ENCODE peak calls at places on chromosomes 7 and 10, in ten cellular contexts. One of them, this sample, is unnamed.

GRCh38 chr10:124677871-124678565 is 66.2 kb downstream of the FAM53B start:
- DNase-seq in nephron progenitor cell: no peak
- DNase-seq in OCI-LY7: no peak
- DNase-seq in prostate gland: no peak
- DNase-seq in fibroblast of pulmonary artery: peak
- DNase-seq in GM23338: no peak
- DNase-seq in RWPE1: no peak
- DNase-seq in foreskin keratinocyte: no peak
- DNase-seq in heart right ventricle: no peak
- DNase-seq in cardiac muscle cell: peak
- DNase-seq in this sample: no peak

GRCh38 chr10:118918689-118919088 is 110.8 kb upstream of the NANOS1 start:
- DNase-seq in GM23338: no peak
- DNase-seq in cardiac muscle cell: no peak
- DNase-seq in fibroblast of pulmonary artery: no peak
- DNase-seq in RWPE1: no peak
- DNase-seq in prostate gland: no peak
- DNase-seq in OCI-LY7: no peak
- DNase-seq in heart right ventricle: no peak
- DNase-seq in foreskin keratinocyte: no peak
- DNase-seq in nephron progenitor cell: no peak
- DNase-seq in this sample: peak

GRCh38 chr7:79329464-79329863 is 124.0 kb downstream of the MAGI2 start:
- DNase-seq in GM23338: no peak
- DNase-seq in fibroblast of pulmonary artery: no peak
- DNase-seq in nephron progenitor cell: no peak
- DNase-seq in heart right ventricle: no peak
- DNase-seq in prostate gland: no peak
- DNase-seq in cardiac muscle cell: no peak
- DNase-seq in RWPE1: no peak
- DNase-seq in OCI-LY7: no peak
- DNase-seq in foreskin keratinocyte: no peak
- DNase-seq in this sample: no peak

GRCh38 chr10:99431190-99431549 is 746 bp upstream of the GOT1 start:
- DNase-seq in GM23338: peak
- DNase-seq in nephron progenitor cell: peak
- DNase-seq in prostate gland: peak
- DNase-seq in heart right ventricle: peak
- DNase-seq in foreskin keratinocyte: no peak
- DNase-seq in OCI-LY7: peak
- DNase-seq in fibroblast of pulmonary artery: peak
- DNase-seq in cardiac muscle cell: peak
- DNase-seq in RWPE1: peak
- DNase-seq in this sample: peak

GRCh38 chr10:23413629-23414089 is 25.2 kb upstream of the OTUD1 start:
- DNase-seq in prostate gland: no peak
- DNase-seq in foreskin keratinocyte: no peak
- DNase-seq in cardiac muscle cell: no peak
- DNase-seq in RWPE1: no peak
- DNase-seq in GM23338: no peak
- DNase-seq in heart right ventricle: no peak
- DNase-seq in nephron progenitor cell: no peak
- DNase-seq in OCI-LY7: peak
- DNase-seq in fibroblast of pulmonary artery: no peak
- DNase-seq in this sample: no peak

GRCh38 chr10:98285416-98285815 is 17.4 kb upstream of the LOXL4 start:
- DNase-seq in cardiac muscle cell: no peak
- DNase-seq in OCI-LY7: no peak
- DNase-seq in foreskin keratinocyte: no peak
- DNase-seq in GM23338: no peak
- DNase-seq in fibroblast of pulmonary artery: no peak
- DNase-seq in RWPE1: no peak
- DNase-seq in nephron progenitor cell: no peak
- DNase-seq in prostate gland: no peak
- DNase-seq in heart right ventricle: no peak
- DNase-seq in this sample: no peak

GRCh38 chr7:132161231-132161915 is 414.9 kb downstream of the PLXNA4 start:
- DNase-seq in prostate gland: peak
- DNase-seq in GM23338: no peak
- DNase-seq in nephron progenitor cell: no peak
- DNase-seq in heart right ventricle: peak
- DNase-seq in RWPE1: no peak
- DNase-seq in cardiac muscle cell: peak
- DNase-seq in foreskin keratinocyte: no peak
- DNase-seq in fibroblast of pulmonary artery: peak
- DNase-seq in OCI-LY7: no peak
- DNase-seq in this sample: peak

GRCh38 chr10:17742918-17743317 is 9.1 kb upstream of the TMEM236 start:
- DNase-seq in foreskin keratinocyte: peak
- DNase-seq in GM23338: peak
- DNase-seq in cardiac muscle cell: peak
- DNase-seq in nephron progenitor cell: peak
- DNase-seq in RWPE1: peak
- DNase-seq in heart right ventricle: peak
- DNase-seq in prostate gland: peak
- DNase-seq in fibroblast of pulmonary artery: peak
- DNase-seq in OCI-LY7: peak
- DNase-seq in this sample: peak

GRCh38 chr10:35480150-35480549 is 125.0 kb upstream of the GJD4 start:
- DNase-seq in GM23338: peak
- DNase-seq in heart right ventricle: no peak
- DNase-seq in cardiac muscle cell: no peak
- DNase-seq in nephron progenitor cell: no peak
- DNase-seq in foreskin keratinocyte: no peak
- DNase-seq in fibroblast of pulmonary artery: no peak
- DNase-seq in OCI-LY7: no peak
- DNase-seq in RWPE1: no peak
- DNase-seq in prostate gland: no peak
- DNase-seq in this sample: no peak

DNA sequence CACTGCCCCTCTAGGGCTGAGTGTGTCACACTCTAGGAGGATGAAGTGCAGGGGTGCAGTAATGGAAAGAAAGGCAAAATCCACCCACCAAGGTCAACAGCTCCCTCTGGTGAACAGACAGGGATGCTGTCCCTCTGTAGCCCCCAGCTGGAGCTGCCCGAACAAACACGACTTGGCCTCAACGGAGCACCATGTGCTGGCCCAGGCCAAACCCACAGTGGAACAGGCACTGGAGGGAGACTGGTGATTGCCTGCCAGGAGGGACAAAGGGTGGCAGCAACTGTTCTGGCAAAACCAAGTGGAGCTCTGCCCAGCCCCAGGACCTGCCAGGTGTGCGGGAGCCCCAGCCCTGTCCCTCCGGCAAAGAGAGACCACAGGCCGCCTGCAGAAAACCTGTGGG is 20.7 kb downstream of the PDIA4 start:
- DNase-seq in RWPE1: no peak
- DNase-seq in prostate gland: no peak
- DNase-seq in GM23338: no peak
- DNase-seq in foreskin keratinocyte: no peak
- DNase-seq in nephron progenitor cell: no peak
- DNase-seq in fibroblast of pulmonary artery: no peak
- DNase-seq in cardiac muscle cell: no peak
- DNase-seq in OCI-LY7: no peak
- DNase-seq in heart right ventricle: no peak
- DNase-seq in this sample: no peak
- TF ChIP-seq CTCF in RWPE1: no peak
- TF ChIP-seq CTCF in prostate gland: no peak
- TF ChIP-seq CTCF in GM23338: peak
- TF ChIP-seq CTCF in foreskin keratinocyte: peak
- TF ChIP-seq CTCF in nephron progenitor cell: no peak
- TF ChIP-seq CTCF in fibroblast of pulmonary artery: peak
- TF ChIP-seq CTCF in cardiac muscle cell: peak
- TF ChIP-seq CTCF in OCI-LY7: peak
- TF ChIP-seq CTCF in heart right ventricle: no peak
- TF ChIP-seq CTCF in this sample: peak

GRCh38 chr7:48402721-48403120 is 231.5 kb downstream of the ABCA13 start:
- DNase-seq in GM23338: no peak
- DNase-seq in cardiac muscle cell: no peak
- DNase-seq in nephron progenitor cell: no peak
- DNase-seq in fibroblast of pulmonary artery: no peak
- DNase-seq in OCI-LY7: no peak
- DNase-seq in heart right ventricle: no peak
- DNase-seq in RWPE1: no peak
- DNase-seq in prostate gland: no peak
- DNase-seq in foreskin keratinocyte: no peak
- DNase-seq in this sample: no peak
- TF ChIP-seq CTCF in GM23338: no peak
- TF ChIP-seq CTCF in cardiac muscle cell: no peak
- TF ChIP-seq CTCF in nephron progenitor cell: no peak
- TF ChIP-seq CTCF in fibroblast of pulmonary artery: no peak
- TF ChIP-seq CTCF in OCI-LY7: no peak
- TF ChIP-seq CTCF in heart right ventricle: no peak
- TF ChIP-seq CTCF in RWPE1: no peak
- TF ChIP-seq CTCF in prostate gland: no peak
- TF ChIP-seq CTCF in foreskin keratinocyte: no peak
- TF ChIP-seq CTCF in this sample: no peak

GRCh38 chr7:50982626-50983025 is 199.9 kb upstream of the GRB10 start:
- DNase-seq in GM23338: peak
- DNase-seq in RWPE1: no peak
- DNase-seq in prostate gland: no peak
- DNase-seq in nephron progenitor cell: no peak
- DNase-seq in cardiac muscle cell: no peak
- DNase-seq in fibroblast of pulmonary artery: no peak
- DNase-seq in heart right ventricle: no peak
- DNase-seq in OCI-LY7: no peak
- DNase-seq in foreskin keratinocyte: no peak
- DNase-seq in this sample: peak
- TF ChIP-seq CTCF in GM23338: peak
- TF ChIP-seq CTCF in RWPE1: no peak
- TF ChIP-seq CTCF in prostate gland: no peak
- TF ChIP-seq CTCF in nephron progenitor cell: no peak
- TF ChIP-seq CTCF in cardiac muscle cell: no peak
- TF ChIP-seq CTCF in fibroblast of pulmonary artery: no peak
- TF ChIP-seq CTCF in heart right ventricle: no peak
- TF ChIP-seq CTCF in OCI-LY7: peak
- TF ChIP-seq CTCF in foreskin keratinocyte: no peak
- TF ChIP-seq CTCF in this sample: no peak

GRCh38 chr10:104641150-104642000 is at the start of gene SORCS3:
- DNase-seq in GM23338: peak
- DNase-seq in RWPE1: no peak
- DNase-seq in cardiac muscle cell: peak
- DNase-seq in nephron progenitor cell: peak
- DNase-seq in fibroblast of pulmonary artery: no peak
- DNase-seq in heart right ventricle: no peak
- DNase-seq in OCI-LY7: no peak
- DNase-seq in prostate gland: no peak
- DNase-seq in foreskin keratinocyte: no peak
- DNase-seq in this sample: no peak
- TF ChIP-seq CTCF in GM23338: no peak
- TF ChIP-seq CTCF in RWPE1: no peak
- TF ChIP-seq CTCF in cardiac muscle cell: no peak
- TF ChIP-seq CTCF in nephron progenitor cell: no peak
- TF ChIP-seq CTCF in fibroblast of pulmonary artery: no peak
- TF ChIP-seq CTCF in heart right ventricle: no peak
- TF ChIP-seq CTCF in OCI-LY7: no peak
- TF ChIP-seq CTCF in prostate gland: no peak
- TF ChIP-seq CTCF in foreskin keratinocyte: no peak
- TF ChIP-seq CTCF in this sample: no peak

GRCh38 chr7:135662123-135662372 is 266 bp upstream of the STMP1 start:
- DNase-seq in heart right ventricle: no peak
- DNase-seq in GM23338: no peak
- DNase-seq in nephron progenitor cell: no peak
- DNase-seq in OCI-LY7: no peak
- DNase-seq in fibroblast of pulmonary artery: no peak
- DNase-seq in foreskin keratinocyte: no peak
- DNase-seq in cardiac muscle cell: no peak
- DNase-seq in prostate gland: no peak
- DNase-seq in RWPE1: no peak
- DNase-seq in this sample: no peak

GRCh38 chr7:135661311-135662122 is 797 bp upstream of the STMP1 start:
- DNase-seq in nephron progenitor cell: no peak
- DNase-seq in GM23338: no peak
- DNase-seq in prostate gland: no peak
- DNase-seq in RWPE1: peak
- DNase-seq in cardiac muscle cell: no peak
- DNase-seq in foreskin keratinocyte: peak
- DNase-seq in OCI-LY7: no peak
- DNase-seq in fibroblast of pulmonary artery: no peak
- DNase-seq in heart right ventricle: no peak
- DNase-seq in this sample: peak

GRCh38 chr7:135665072-135665471 is 2.8 kb downstream of the STMP1 start:
- DNase-seq in cardiac muscle cell: no peak
- DNase-seq in OCI-LY7: no peak
- DNase-seq in RWPE1: no peak
- DNase-seq in heart right ventricle: no peak
- DNase-seq in GM23338: no peak
- DNase-seq in nephron progenitor cell: no peak
- DNase-seq in fibroblast of pulmonary artery: no peak
- DNase-seq in foreskin keratinocyte: no peak
- DNase-seq in prostate gland: no peak
- DNase-seq in this sample: no peak

GRCh38 chr7:135664046-135664589 is 1.8 kb downstream of the STMP1 start:
- DNase-seq in nephron progenitor cell: no peak
- DNase-seq in RWPE1: no peak
- DNase-seq in heart right ventricle: no peak
- DNase-seq in OCI-LY7: no peak
- DNase-seq in prostate gland: no peak
- DNase-seq in cardiac muscle cell: no peak
- DNase-seq in fibroblast of pulmonary artery: no peak
- DNase-seq in GM23338: no peak
- DNase-seq in foreskin keratinocyte: no peak
- DNase-seq in this sample: no peak

DNA sequence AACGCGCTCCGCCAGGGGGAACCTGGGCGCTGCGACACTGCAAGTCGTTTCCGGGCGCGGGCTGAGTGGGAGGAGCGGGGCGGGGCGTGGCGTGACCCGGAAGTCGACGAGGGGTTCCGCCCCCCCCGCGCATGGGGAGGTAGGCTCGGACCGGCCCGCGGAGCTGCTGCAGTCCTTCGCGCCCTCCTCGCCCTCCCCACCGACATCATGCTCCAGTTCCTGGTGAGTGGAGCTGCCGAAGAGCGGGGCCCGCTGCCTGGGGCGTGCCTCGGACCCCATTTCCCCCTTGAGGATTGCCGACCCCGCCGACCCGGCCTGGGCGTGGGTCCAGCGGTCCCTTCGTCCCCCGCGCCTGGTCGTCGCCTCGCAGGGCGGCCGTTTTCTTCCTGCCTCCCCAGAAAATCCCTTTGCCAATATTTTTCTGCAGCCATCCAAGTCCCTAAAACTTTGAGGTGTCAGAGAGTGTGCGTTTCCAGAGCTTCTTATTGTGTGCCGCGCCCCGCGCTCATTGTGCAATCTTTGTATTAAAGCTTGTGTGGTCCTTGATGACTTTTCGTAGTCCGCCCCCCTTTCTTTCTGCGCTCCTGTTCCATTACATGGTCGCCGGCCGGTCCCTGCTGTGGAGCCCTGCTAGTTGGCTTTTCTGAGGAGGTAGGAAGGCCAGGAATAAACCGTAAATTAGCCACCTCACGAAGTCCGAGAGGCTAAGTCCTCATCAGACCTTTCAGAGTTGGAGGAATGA is at the start of gene STMP1:
- DNase-seq in heart right ventricle: peak
- DNase-seq in nephron progenitor cell: peak
- DNase-seq in fibroblast of pulmonary artery: peak
- DNase-seq in foreskin keratinocyte: peak
- DNase-seq in prostate gland: peak
- DNase-seq in GM23338: peak
- DNase-seq in RWPE1: peak
- DNase-seq in OCI-LY7: peak
- DNase-seq in cardiac muscle cell: peak
- DNase-seq in this sample: peak
- TF ChIP-seq CTCF in heart right ventricle: peak
- TF ChIP-seq CTCF in nephron progenitor cell: peak
- TF ChIP-seq CTCF in fibroblast of pulmonary artery: peak
- TF ChIP-seq CTCF in foreskin keratinocyte: peak
- TF ChIP-seq CTCF in prostate gland: no peak
- TF ChIP-seq CTCF in GM23338: peak
- TF ChIP-seq CTCF in RWPE1: peak
- TF ChIP-seq CTCF in OCI-LY7: peak
- TF ChIP-seq CTCF in cardiac muscle cell: peak
- TF ChIP-seq CTCF in this sample: peak